ENCODE peak calls at places on chromosomes 5 and 9, in eight cellular contexts. One of them, this sample, is unnamed.

GRCh38 chr5:36648426-36648825 is 42.0 kb downstream of the SLC1A3 start:
- DNase-seq in NT2/D1: no peak
- DNase-seq in GM23338: no peak
- DNase-seq in upper lobe of right lung: no peak
- DNase-seq in fibroblast of lung: no peak
- DNase-seq in hepatocyte: peak; percentile 54
- DNase-seq in right atrium auricular region: no peak
- DNase-seq in neural progenitor cell: no peak
- DNase-seq in this sample: no peak

GRCh38 chr9:111896942-111897830 is 572 bp downstream of the UGCG start:
- DNase-seq in NT2/D1: no peak
- DNase-seq in GM23338: peak; percentile 72
- DNase-seq in upper lobe of right lung: peak; percentile 88
- DNase-seq in fibroblast of lung: peak; percentile 32
- DNase-seq in hepatocyte: peak; percentile 83
- DNase-seq in right atrium auricular region: no peak
- DNase-seq in neural progenitor cell: no peak
- DNase-seq in this sample: peak; percentile 64

GRCh38 chr9:137924169-137924568 is 46.6 kb downstream of the CACNA1B start:
- DNase-seq in NT2/D1: no peak
- DNase-seq in GM23338: no peak
- DNase-seq in upper lobe of right lung: no peak
- DNase-seq in fibroblast of lung: no peak
- DNase-seq in hepatocyte: no peak
- DNase-seq in right atrium auricular region: no peak
- DNase-seq in neural progenitor cell: no peak
- DNase-seq in this sample: no peak

GRCh38 chr5:113232667-113233066 is 202.1 kb downstream of the TSSK1B start:
- DNase-seq in NT2/D1: no peak
- DNase-seq in GM23338: no peak
- DNase-seq in upper lobe of right lung: no peak
- DNase-seq in fibroblast of lung: peak; percentile 57
- DNase-seq in hepatocyte: no peak
- DNase-seq in right atrium auricular region: no peak
- DNase-seq in neural progenitor cell: no peak
- DNase-seq in this sample: no peak

GRCh38 chr5:65076251-65076869 is 307.6 kb downstream of the CWC27 start:
- DNase-seq in NT2/D1: no peak
- DNase-seq in GM23338: peak; percentile 90
- DNase-seq in upper lobe of right lung: no peak
- DNase-seq in fibroblast of lung: peak; percentile 80
- DNase-seq in hepatocyte: peak; percentile 63
- DNase-seq in right atrium auricular region: peak; percentile 74
- DNase-seq in neural progenitor cell: peak; percentile 48
- DNase-seq in this sample: no peak

GRCh38 chr9:135864447-135865049 is 42.8 kb downstream of the CAMSAP1 start:
- DNase-seq in NT2/D1: peak; percentile 42
- DNase-seq in GM23338: peak; percentile 92
- DNase-seq in upper lobe of right lung: no peak
- DNase-seq in fibroblast of lung: peak; percentile 29
- DNase-seq in hepatocyte: peak; percentile 68
- DNase-seq in right atrium auricular region: no peak
- DNase-seq in neural progenitor cell: peak; percentile 68
- DNase-seq in this sample: peak; percentile 80

GRCh38 chr5:134227259-134227658 is 1.4 kb upstream of the PPP2CA start:
- DNase-seq in NT2/D1: no peak
- DNase-seq in GM23338: peak; percentile 79
- DNase-seq in upper lobe of right lung: no peak
- DNase-seq in fibroblast of lung: peak; percentile 23
- DNase-seq in hepatocyte: peak; percentile 59
- DNase-seq in right atrium auricular region: no peak
- DNase-seq in neural progenitor cell: peak; percentile 71
- DNase-seq in this sample: peak; percentile 59

GRCh38 chr5:116320486-116320885 is 235.7 kb downstream of the COMMD10 start:
- DNase-seq in NT2/D1: no peak
- DNase-seq in GM23338: no peak
- DNase-seq in upper lobe of right lung: no peak
- DNase-seq in fibroblast of lung: peak; percentile 29
- DNase-seq in hepatocyte: no peak
- DNase-seq in right atrium auricular region: no peak
- DNase-seq in neural progenitor cell: no peak
- DNase-seq in this sample: no peak

GRCh38 chr5:37424441-37424840 is 45.3 kb downstream of the WDR70 start:
- DNase-seq in NT2/D1: no peak
- DNase-seq in GM23338: no peak
- DNase-seq in upper lobe of right lung: no peak
- DNase-seq in fibroblast of lung: no peak
- DNase-seq in hepatocyte: no peak
- DNase-seq in right atrium auricular region: no peak
- DNase-seq in neural progenitor cell: no peak
- DNase-seq in this sample: no peak

GRCh38 chr9:116002181-116002580 is 151.4 kb upstream of the PAPPA start:
- DNase-seq in NT2/D1: no peak
- DNase-seq in GM23338: no peak
- DNase-seq in upper lobe of right lung: no peak
- DNase-seq in fibroblast of lung: peak; percentile 54
- DNase-seq in hepatocyte: no peak
- DNase-seq in right atrium auricular region: no peak
- DNase-seq in neural progenitor cell: no peak
- DNase-seq in this sample: no peak

GRCh38 chr5:150398432-150399157 is 14.1 kb downstream of the CD74 start:
- DNase-seq in NT2/D1: no peak
- DNase-seq in GM23338: peak; percentile 67
- DNase-seq in upper lobe of right lung: no peak
- DNase-seq in fibroblast of lung: no peak
- DNase-seq in hepatocyte: no peak
- DNase-seq in right atrium auricular region: no peak
- DNase-seq in neural progenitor cell: no peak
- DNase-seq in this sample: peak; percentile 73

GRCh38 chr9:35906923-35907699 is 1.1 kb downstream of the HRCT1 start:
- DNase-seq in NT2/D1: peak; percentile 22
- DNase-seq in GM23338: no peak
- DNase-seq in upper lobe of right lung: peak; percentile 85
- DNase-seq in fibroblast of lung: peak; percentile 88
- DNase-seq in hepatocyte: peak; percentile 68
- DNase-seq in right atrium auricular region: peak; percentile 87
- DNase-seq in neural progenitor cell: peak; percentile 47
- DNase-seq in this sample: peak; percentile 65

DNA sequence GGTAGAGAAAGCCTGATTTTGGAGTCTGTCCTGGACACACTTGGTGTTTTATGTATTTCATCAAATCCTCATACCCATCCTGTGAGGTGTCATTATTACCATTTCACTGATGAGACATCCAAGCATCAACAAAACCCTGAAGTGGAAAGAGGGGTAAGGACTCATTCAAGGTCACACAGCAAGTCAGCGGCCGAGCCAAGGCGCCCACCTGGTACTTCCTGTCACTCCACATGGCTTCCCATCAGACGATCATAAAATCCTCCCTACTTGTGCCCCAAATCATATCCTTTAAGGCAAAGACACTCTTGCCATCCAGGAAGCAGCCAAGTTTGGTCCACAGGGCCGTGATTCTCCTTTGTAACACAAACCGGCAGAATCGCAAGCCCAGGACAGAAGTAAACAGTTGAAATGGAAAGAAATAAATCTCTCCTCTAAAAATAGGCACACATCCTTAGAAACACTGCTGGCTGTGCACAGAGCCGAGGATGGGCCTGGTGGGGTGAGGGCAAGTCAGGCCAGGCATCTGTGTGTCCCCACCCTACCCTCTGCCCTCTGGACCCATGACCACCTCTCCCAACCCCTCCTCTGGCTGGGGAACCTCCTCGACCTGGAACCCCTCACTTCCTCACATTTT is 30.4 kb downstream of the TMOD1 start:
- DNase-seq in NT2/D1: no peak
- DNase-seq in GM23338: no peak
- DNase-seq in upper lobe of right lung: peak; percentile 28
- DNase-seq in fibroblast of lung: no peak
- DNase-seq in hepatocyte: no peak
- DNase-seq in right atrium auricular region: no peak
- DNase-seq in neural progenitor cell: no peak
- DNase-seq in this sample: no peak
- H3K4me1 ChIP-seq in NT2/D1: peaks cover 24% of the 10 kb centered on the region
- H3K4me1 ChIP-seq in GM23338: peaks cover 16% of the 10 kb centered on the region
- H3K4me1 ChIP-seq in upper lobe of right lung: peaks cover 23% of the 10 kb centered on the region
- H3K4me1 ChIP-seq in fibroblast of lung: no peaks in the 10 kb centered on the region
- H3K4me1 ChIP-seq in hepatocyte: no peaks in the 10 kb centered on the region
- H3K4me1 ChIP-seq in right atrium auricular region: peaks cover 75% of the 10 kb centered on the region
- H3K4me1 ChIP-seq in neural progenitor cell: peaks cover 19% of the 10 kb centered on the region
- H3K4me1 ChIP-seq in this sample: no peaks in the 10 kb centered on the region

GRCh38 chr5:42645138-42645537 is 111.5 kb upstream of the CCDC152 start:
- DNase-seq in NT2/D1: no peak
- DNase-seq in GM23338: no peak
- DNase-seq in upper lobe of right lung: no peak
- DNase-seq in fibroblast of lung: peak; percentile 31
- DNase-seq in hepatocyte: no peak
- DNase-seq in right atrium auricular region: no peak
- DNase-seq in neural progenitor cell: no peak
- DNase-seq in this sample: no peak
- H3K27me3 ChIP-seq in NT2/D1: no peaks in the 10 kb centered on the region
- H3K27me3 ChIP-seq in GM23338: no peaks in the 10 kb centered on the region
- H3K27me3 ChIP-seq in upper lobe of right lung: no peaks in the 10 kb centered on the region
- H3K27me3 ChIP-seq in fibroblast of lung: no peaks in the 10 kb centered on the region
- H3K27me3 ChIP-seq in hepatocyte: no peaks in the 10 kb centered on the region
- H3K27me3 ChIP-seq in right atrium auricular region: no peaks in the 10 kb centered on the region
- H3K27me3 ChIP-seq in neural progenitor cell: no peaks in the 10 kb centered on the region
- H3K27me3 ChIP-seq in this sample: no peaks in the 10 kb centered on the region

DNA sequence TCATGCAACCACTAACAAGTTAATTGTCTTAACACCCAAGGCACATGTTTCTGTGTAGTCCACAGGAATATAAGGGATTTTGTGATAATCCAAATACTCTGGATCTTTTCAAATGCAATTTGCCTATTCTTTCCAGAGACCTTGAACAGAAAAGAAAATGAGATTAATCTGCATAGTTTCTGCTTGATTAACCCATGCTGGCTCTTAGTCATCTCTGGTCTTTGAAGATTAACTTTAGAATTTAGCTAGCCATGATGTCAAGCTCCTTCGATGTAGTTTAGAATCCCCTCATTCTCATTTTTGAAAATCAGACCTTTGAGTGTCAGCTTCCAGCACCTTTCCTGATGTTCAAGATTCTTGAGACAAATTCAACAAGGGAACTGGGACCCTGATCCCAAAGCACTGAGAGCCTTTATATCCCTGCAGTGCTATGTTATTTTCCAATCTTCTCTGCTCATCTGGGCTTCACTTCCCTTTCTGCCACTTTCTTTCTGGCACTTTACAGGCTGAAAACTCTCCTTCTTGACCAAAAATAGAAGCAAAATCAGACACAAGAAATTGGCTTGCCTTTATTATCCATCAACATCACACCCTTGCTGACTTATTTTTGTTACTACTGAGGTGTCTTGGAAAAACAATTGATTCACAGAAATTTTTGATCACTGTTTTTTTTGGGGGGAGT is 155.5 kb downstream of the PALM2AKAP2 start:
- DNase-seq in NT2/D1: no peak
- DNase-seq in GM23338: no peak
- DNase-seq in upper lobe of right lung: no peak
- DNase-seq in fibroblast of lung: peak; percentile 76
- DNase-seq in hepatocyte: no peak
- DNase-seq in right atrium auricular region: no peak
- DNase-seq in neural progenitor cell: no peak
- DNase-seq in this sample: no peak
- H3K4me1 ChIP-seq in NT2/D1: no peaks in the 10 kb centered on the region
- H3K4me1 ChIP-seq in GM23338: no peaks in the 10 kb centered on the region
- H3K4me1 ChIP-seq in upper lobe of right lung: peaks cover under 1% of the 10 kb centered on the region
- H3K4me1 ChIP-seq in fibroblast of lung: peaks cover 3% of the 10 kb centered on the region
- H3K4me1 ChIP-seq in hepatocyte: no peaks in the 10 kb centered on the region
- H3K4me1 ChIP-seq in right atrium auricular region: no peaks in the 10 kb centered on the region
- H3K4me1 ChIP-seq in neural progenitor cell: peaks cover 20% of the 10 kb centered on the region
- H3K4me1 ChIP-seq in this sample: no peaks in the 10 kb centered on the region

GRCh38 chr9:113746486-113746885 is 129.6 kb upstream of the ZNF618 start:
- DNase-seq in NT2/D1: no peak
- DNase-seq in GM23338: no peak
- DNase-seq in upper lobe of right lung: no peak
- DNase-seq in fibroblast of lung: no peak
- DNase-seq in hepatocyte: no peak
- DNase-seq in right atrium auricular region: no peak
- DNase-seq in neural progenitor cell: no peak
- DNase-seq in this sample: no peak
- H3K27me3 ChIP-seq in NT2/D1: no peaks in the 10 kb centered on the region
- H3K27me3 ChIP-seq in GM23338: no peaks in the 10 kb centered on the region
- H3K27me3 ChIP-seq in upper lobe of right lung: peaks cover 11% of the 10 kb centered on the region
- H3K27me3 ChIP-seq in fibroblast of lung: peaks cover 9% of the 10 kb centered on the region
- H3K27me3 ChIP-seq in hepatocyte: peaks cover 5% of the 10 kb centered on the region
- H3K27me3 ChIP-seq in right atrium auricular region: no peaks in the 10 kb centered on the region
- H3K27me3 ChIP-seq in neural progenitor cell: no peaks in the 10 kb centered on the region
- H3K27me3 ChIP-seq in this sample: no peaks in the 10 kb centered on the region

DNA sequence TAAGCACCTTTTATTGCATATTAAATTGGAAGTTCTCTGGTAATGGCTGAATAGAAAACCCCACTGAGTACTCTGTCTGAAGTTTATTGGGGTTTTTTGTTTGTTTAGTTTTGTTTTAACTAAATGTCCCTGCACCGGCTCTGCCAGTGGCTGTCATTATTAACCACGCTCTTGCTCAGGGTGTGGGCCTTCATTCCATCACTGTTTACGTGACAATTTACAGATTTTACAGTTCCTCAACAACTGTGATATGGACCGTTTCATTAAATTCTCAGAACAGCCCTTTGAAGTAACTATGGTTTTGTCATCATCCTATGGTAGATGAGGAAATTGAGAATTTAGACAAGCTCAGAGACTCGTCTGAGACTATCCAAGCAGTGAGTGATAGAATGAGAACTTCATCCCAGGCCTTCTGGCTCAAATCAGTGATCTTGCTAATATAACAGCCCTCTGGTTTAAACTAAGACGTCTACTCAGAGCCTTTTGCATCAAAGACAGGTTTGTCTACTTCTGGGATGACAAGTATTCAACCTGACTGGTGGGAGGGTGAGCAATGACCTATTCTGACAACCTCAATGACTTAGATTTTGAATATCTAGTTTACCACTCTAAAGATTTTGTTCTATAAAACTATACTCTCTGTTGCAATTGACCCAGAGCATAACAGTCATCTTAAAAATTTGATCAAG is 77.3 kb upstream of the MAP3K1 start:
- DNase-seq in NT2/D1: no peak
- DNase-seq in GM23338: no peak
- DNase-seq in upper lobe of right lung: no peak
- DNase-seq in fibroblast of lung: no peak
- DNase-seq in hepatocyte: no peak
- DNase-seq in right atrium auricular region: no peak
- DNase-seq in neural progenitor cell: no peak
- DNase-seq in this sample: no peak
- H3K4me1 ChIP-seq in NT2/D1: peaks cover 3% of the 10 kb centered on the region
- H3K4me1 ChIP-seq in GM23338: peaks cover 24% of the 10 kb centered on the region
- H3K4me1 ChIP-seq in upper lobe of right lung: peaks cover 27% of the 10 kb centered on the region
- H3K4me1 ChIP-seq in fibroblast of lung: no peaks in the 10 kb centered on the region
- H3K4me1 ChIP-seq in hepatocyte: peaks cover 11% of the 10 kb centered on the region
- H3K4me1 ChIP-seq in right atrium auricular region: peaks cover 21% of the 10 kb centered on the region
- H3K4me1 ChIP-seq in neural progenitor cell: peaks cover 10% of the 10 kb centered on the region
- H3K4me1 ChIP-seq in this sample: peaks cover 3% of the 10 kb centered on the region